ENCODE peak calls at places on chromosomes 5 and 9, in four cellular contexts. C is body of pancreas, Q is ovary, F is endothelial cell of umbilical vein. L is an unnamed sample.

GRCh38 chr5:172834570-172835245 is 657 bp downstream of the ERGIC1 start:
- DNase-seq in C (peak), Q (no peak), F (no peak), L (no peak)

GRCh38 chr9:89961616-89962341 is 357.0 kb downstream of the GADD45G start:
- DNase-seq in C (no peak), F (no peak), Q (no peak), L (no peak)

GRCh38 chr5:95686661-95687060 is 3.9 kb upstream of the SPATA9 start:
- DNase-seq in C (no peak), F (no peak), Q (no peak), L (no peak)

GRCh38 chr9:117535439-117535838 is 120.6 kb upstream of the ASTN2 start:
- DNase-seq in Q (no peak), C (no peak), F (no peak), L (no peak)

GRCh38 chr5:113255105-113255504 is 179.7 kb downstream of the TSSK1B start:
- DNase-seq in Q (no peak), F (no peak), C (no peak), L (no peak)

GRCh38 chr5:9545959-9546851 is at the start of gene SEMA5A:
- DNase-seq in F (no peak), Q (peak), C (peak), L (peak)

GRCh38 chr5:43065384-43066230 is 25.5 kb upstream of the ANXA2R start:
- DNase-seq in F (peak), Q (peak), C (peak), L (peak)

GRCh38 chr9:75448281-75448680 is 360.0 kb downstream of the OSTF1 start:
- DNase-seq in F (no peak), Q (no peak), C (no peak), L (no peak)

GRCh38 chr9:34513567-34514214 is 9.1 kb downstream of the ENHO start:
- DNase-seq in C (no peak), F (no peak), Q (no peak), L (no peak)

GRCh38 chr5:55997742-55998351 is 3.1 kb upstream of the IL6ST start:
- DNase-seq in C (no peak), Q (no peak), F (peak), L (no peak)

GRCh38 chr5:134523543-134524136 is 1.8 kb upstream of the JADE2 start:
- DNase-seq in C (no peak), Q (no peak), F (no peak), L (no peak)

GRCh38 chr9:20255052-20255451 is 367.2 kb downstream of the MLLT3 start:
- DNase-seq in F (no peak), C (no peak), Q (no peak), L (no peak)

GRCh38 chr5:107284822-107285510 is 385.8 kb downstream of the EFNA5 start:
- DNase-seq in F (peak), Q (no peak), C (peak), L (peak)

GRCh38 chr9:129584136-129584535 is 36.8 kb downstream of the C9orf50 start:
- DNase-seq in C (peak), F (peak), Q (peak), L (peak)

GRCh38 chr5:149605354-149605997 is 24.2 kb downstream of the ARHGEF37 start:
- DNase-seq in F (no peak), Q (no peak), C (no peak), L (no peak)

DNA sequence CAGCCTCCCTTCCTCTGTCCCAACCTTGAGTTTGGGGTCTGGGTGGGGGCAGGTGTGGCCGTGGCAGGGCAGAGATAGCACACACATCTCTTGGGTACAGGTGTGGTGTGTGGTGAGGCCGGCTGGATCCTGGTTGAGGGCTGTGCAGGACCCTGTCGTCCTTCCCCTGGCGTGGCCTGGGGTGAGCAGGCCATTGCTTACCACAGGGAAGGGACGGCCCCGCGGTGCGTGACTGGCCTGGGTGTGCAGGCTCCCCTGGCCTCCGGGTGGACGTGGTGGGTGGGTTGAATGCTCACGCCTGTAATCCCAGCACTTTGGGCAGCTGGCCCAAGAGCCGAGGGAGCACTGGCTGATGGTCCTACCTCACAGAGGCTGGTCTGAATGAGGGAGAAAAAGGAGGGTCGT is 1.2 kb downstream of the ARRDC1 start:
- DNase-seq in Q (peak), C (peak), F (no peak), L (no peak)
- H3K4me3 ChIP-seq in Q (peak), C (peak), F (no peak), L (peak)

GRCh38 chr5:132490484-132491367 is at the start of gene IRF1:
- DNase-seq in F (peak), Q (peak), C (peak), L (peak)
- TF ChIP-seq POLR2A in F (peak), Q (peak), C (peak), L (peak)

DNA sequence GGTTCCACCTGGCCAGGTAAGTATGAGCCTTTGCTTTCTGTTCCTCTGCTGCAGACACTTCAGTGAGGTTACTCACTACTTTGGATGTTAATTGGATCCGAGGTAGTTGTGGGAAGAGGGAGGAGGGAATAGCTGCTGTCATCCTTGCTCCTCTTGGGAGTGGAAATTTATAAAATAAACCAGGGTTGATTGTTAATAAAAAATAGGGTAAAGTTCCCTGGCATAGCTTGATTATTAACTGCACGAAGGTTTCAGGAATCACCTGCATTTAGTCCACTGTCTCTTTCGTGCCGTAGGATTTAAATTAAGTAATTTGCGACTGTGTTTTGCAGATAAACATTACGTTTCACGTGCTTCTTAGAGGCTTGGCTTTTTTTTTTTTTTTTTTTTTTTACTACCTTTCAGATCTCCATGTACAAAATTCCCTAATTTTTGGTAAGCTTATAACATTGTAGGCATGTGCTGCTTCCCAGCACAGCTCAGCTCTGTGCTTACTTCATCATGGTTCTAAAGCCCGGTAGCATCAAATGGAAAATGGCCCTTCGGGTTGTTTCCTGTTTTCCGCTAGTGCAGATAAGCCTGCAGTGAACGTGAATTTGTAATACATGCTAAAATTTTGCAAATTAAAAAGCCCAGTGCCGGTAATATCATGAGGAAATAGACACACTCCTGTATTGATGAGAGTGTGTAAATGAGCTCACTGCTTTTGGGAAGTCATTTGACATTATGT is 26.9 kb upstream of the LTC4S start:
- DNase-seq in Q (no peak), F (peak), C (no peak), L (no peak)
- H3K27ac ChIP-seq in Q (no peak), F (peak), C (no peak), L (no peak)

GRCh38 chr5:71752441-71753190 is 33.5 kb downstream of the CARTPT start:
- DNase-seq in Q (no peak), F (no peak), C (no peak), L (no peak)

GRCh38 chr5:71762826-71763225 is 43.8 kb downstream of the CARTPT start:
- DNase-seq in C (no peak), Q (no peak), F (no peak), L (no peak)

DNA sequence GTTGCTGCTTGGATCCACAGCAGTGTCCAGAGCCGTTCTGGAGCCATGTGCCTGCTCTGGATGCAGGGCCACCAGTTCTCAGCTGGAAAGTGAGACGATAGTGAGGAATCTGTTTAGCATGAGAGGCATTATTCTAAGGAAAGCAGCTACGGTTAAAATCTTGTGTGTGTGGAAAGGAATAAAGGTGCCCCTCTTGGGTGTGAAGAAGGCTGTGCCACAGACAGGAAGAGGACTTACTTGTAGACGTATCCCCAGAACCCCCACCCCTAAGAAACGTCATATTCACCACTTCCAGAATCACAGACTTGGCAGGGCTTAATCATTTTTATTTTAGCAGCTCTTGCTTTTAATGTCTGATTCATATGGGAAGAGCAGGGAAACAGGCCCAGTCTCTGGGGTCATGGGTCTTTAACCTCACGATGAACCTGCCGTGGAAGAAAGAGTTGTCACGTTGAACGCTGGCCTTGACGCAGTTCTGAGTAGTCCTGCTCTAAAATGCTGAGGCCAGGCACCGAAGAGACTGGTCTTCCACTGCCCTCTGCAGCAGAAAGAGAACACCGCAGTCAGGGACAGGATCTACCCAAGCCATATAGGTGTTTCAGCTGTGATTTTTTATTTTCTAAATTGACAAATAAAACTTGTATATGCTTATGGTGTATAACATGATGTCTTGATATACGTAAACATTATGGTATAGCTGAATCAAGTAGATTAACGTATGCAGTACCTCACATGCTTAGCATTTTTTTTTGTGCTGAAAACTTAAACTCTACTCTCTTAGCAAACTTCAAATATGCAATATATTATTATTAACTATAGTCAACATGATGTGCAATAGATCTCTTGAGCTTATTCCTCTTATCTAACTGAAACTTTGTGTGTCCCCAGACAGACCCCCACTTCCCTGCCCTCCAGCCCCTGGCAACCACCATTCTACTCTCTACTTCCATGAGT is 38.8 kb downstream of the CARTPT start:
- DNase-seq in Q (peak), F (peak), C (peak), L (peak)
- H3K4me3 ChIP-seq in Q (no peak), F (no peak), C (no peak), L (no peak)

L was measured in prostate gland.